ENCODE peak calls at places on chromosomes 2 and 18, in nine cellular contexts. H, N, P, O, B, L, D, Z and T are unnamed samples.

GRCh38 chr2:118670868-118671267 is 176.6 kb downstream of the EN1 start:
- DNase-seq in O (peak; percentile 92), B (no peak), L (no peak), H (no peak), Z (no peak), D (no peak), N (no peak), P (no peak), T (peak; percentile 39)

GRCh38 chr2:233380132-233381012 is 26.1 kb downstream of the DGKD start:
- DNase-seq in Z (no peak), N (no peak), L (no peak), P (no peak), B (no peak), O (peak; percentile 33), H (no peak), D (no peak), T (no peak)

GRCh38 chr2:26681656-26682055 is 10.9 kb upstream of the KCNK3 start:
- DNase-seq in D (no peak), H (no peak), Z (no peak), L (peak; percentile 19), P (no peak), B (no peak), O (no peak), N (no peak), T (no peak)

GRCh38 chr2:202158796-202159195 is 79.6 kb downstream of the SUMO1 start:
- DNase-seq in H (no peak), D (no peak), L (no peak), N (no peak), P (no peak), B (no peak), Z (no peak), O (no peak), T (no peak)

GRCh38 chr2:199455533-199456382 is 2.0 kb downstream of the SATB2 start:
- DNase-seq in L (no peak), P (peak; percentile 45), D (peak; percentile 56), H (peak; percentile 49), O (no peak), B (peak; percentile 96), N (peak; percentile 61), Z (no peak), T (no peak)

GRCh38 chr2:128037624-128038023 is 9.8 kb upstream of the SAP130 start:
- DNase-seq in N (no peak), Z (no peak), L (no peak), H (no peak), D (no peak), B (no peak), P (no peak), O (no peak), T (no peak)

GRCh38 chr18:51936115-51936514 is 403.9 kb upstream of the DCC start:
- DNase-seq in D (no peak), Z (no peak), N (no peak), P (no peak), O (no peak), L (no peak), B (no peak), H (no peak), T (no peak)

GRCh38 chr2:207716061-207716460 is 4.6 kb downstream of the CCNYL1 start:
- DNase-seq in P (no peak), B (no peak), L (no peak), N (no peak), Z (no peak), D (no peak), H (no peak), O (no peak), T (no peak)

GRCh38 chr2:138819964-138820363 is 39.8 kb upstream of the NXPH2 start:
- DNase-seq in H (no peak), P (no peak), Z (no peak), B (no peak), N (no peak), D (no peak), L (no peak), O (no peak), T (no peak)

GRCh38 chr2:59702026-59702425 is 851.4 kb downstream of the BCL11A start:
- DNase-seq in L (no peak), O (no peak), B (no peak), N (no peak), P (no peak), Z (no peak), H (no peak), D (no peak), T (no peak)

GRCh38 chr2:88959480-88960204 is 268.2 kb downstream of the RPIA start:
- DNase-seq in H (no peak), Z (no peak), L (no peak), B (no peak), P (no peak), O (no peak), N (no peak), D (no peak), T (no peak)

GRCh38 chr18:46291149-46291548 is 187.0 kb downstream of the HAUS1 start:
- DNase-seq in B (no peak), D (no peak), P (no peak), L (no peak), H (no peak), Z (no peak), O (no peak), N (no peak), T (no peak)

GRCh38 chr2:397561-398325 is 109.9 kb upstream of the ALKAL2 start:
- DNase-seq in P (no peak), O (no peak), Z (no peak), L (no peak), B (no peak), N (no peak), D (no peak), H (no peak), T (no peak)

GRCh38 chr18:46712406-46712805 is 44.4 kb downstream of the ST8SIA5 start:
- DNase-seq in H (peak; percentile 65), B (no peak), D (peak; percentile 81), O (no peak), N (no peak), P (no peak), Z (no peak), L (no peak), T (peak; percentile 85)

GRCh38 chr2:217849154-217849553 is 153.6 kb downstream of the TNS1 start:
- DNase-seq in O (no peak), B (no peak), N (no peak), Z (no peak), H (peak; percentile 48), D (peak; percentile 50), P (no peak), L (peak; percentile 68), T (no peak)

GRCh38 chr2:190637903-190638618 is 10.8 kb upstream of the NAB1 start:
- DNase-seq in B (no peak), H (peak; percentile 85), D (no peak), L (no peak), O (peak; percentile 39), N (no peak), P (no peak), Z (no peak), T (no peak)

GRCh38 chr2:81734981-81735380 is 1430.4 kb upstream of the LRRTM1 start:
- DNase-seq in B (no peak), N (no peak), Z (no peak), H (no peak), O (no peak), L (no peak), D (no peak), P (no peak), T (no peak)

GRCh38 chr2:55490554-55490953 is 29.0 kb upstream of the CFAP36 start:
- DNase-seq in B (peak; percentile 73), D (peak; percentile 42), N (no peak), L (no peak), Z (no peak), O (peak; percentile 92), P (peak; percentile 15), H (peak; percentile 76), T (peak; percentile 70)

GRCh38 chr2:53475766-53476165 is 291.8 kb upstream of the CHAC2 start:
- DNase-seq in H (no peak), B (no peak), D (no peak), O (no peak), L (no peak), N (no peak), P (no peak), Z (no peak), T (no peak)